ENCODE peak calls at places on chromosomes 16 and 17, in five cellular contexts. Z is fibroblast of lung; S is effector memory CD4-positive, alpha-beta T cell; V is A549; G is mesendoderm. N is an unnamed sample.

GRCh38 chr17:71184716-71185115 is 936.1 kb upstream of the SOX9 start:
- DNase-seq in S (no peak), G (no peak), Z (peak), V (no peak), N (no peak)

GRCh38 chr17:9018731-9019130 is 2.6 kb upstream of the NTN1 start:
- DNase-seq in Z (no peak), V (no peak), S (no peak), G (no peak), N (no peak)

GRCh38 chr17:75753514-75754377 is 11.2 kb downstream of the GALK1 start:
- DNase-seq in Z (peak), S (peak), G (peak), V (no peak), N (peak)

GRCh38 chr17:17693253-17693954 is 12.1 kb downstream of the RAI1 start:
- DNase-seq in Z (no peak), S (no peak), G (peak), V (peak), N (no peak)

GRCh38 chr17:60577147-60577925 is 22.7 kb upstream of the PPM1D start:
- DNase-seq in Z (peak), V (no peak), S (no peak), G (no peak), N (no peak)

GRCh38 chr16:79571753-79572544 is 28.6 kb downstream of the MAF start:
- DNase-seq in G (peak), Z (no peak), V (no peak), S (no peak), N (no peak)

GRCh38 chr17:28180449-28180848 is 138.0 kb downstream of the NLK start:
- DNase-seq in V (no peak), Z (peak), G (no peak), S (no peak), N (no peak)

GRCh38 chr17:49442051-49442450 is 27.4 kb upstream of the PHB1 start:
- DNase-seq in S (no peak), G (no peak), V (no peak), Z (no peak), N (no peak)

GRCh38 chr17:49223517-49224197 is 6.9 kb downstream of the PHOSPHO1 start:
- DNase-seq in S (peak), V (peak), G (peak), Z (no peak), N (peak)

GRCh38 chr17:31499771-31500554 is 108.5 kb downstream of the RAB11FIP4 start:
- DNase-seq in G (peak), V (no peak), S (no peak), Z (peak), N (no peak)

GRCh38 chr17:79979201-79979840 is 56.4 kb downstream of the TBC1D16 start:
- DNase-seq in Z (no peak), V (no peak), S (no peak), G (no peak), N (no peak)

GRCh38 chr17:80783971-80784370 is 207.7 kb upstream of the CHMP6 start:
- DNase-seq in S (no peak), G (no peak), Z (no peak), V (no peak), N (no peak)

GRCh38 chr17:5838661-5839300 is 231.4 kb upstream of the WSCD1 start:
- DNase-seq in V (no peak), G (no peak), Z (no peak), S (no peak), N (no peak)

GRCh38 chr17:56613131-56613530 is 19.6 kb downstream of the NOG start:
- DNase-seq in Z (no peak), G (peak), V (no peak), S (no peak), N (no peak)

GRCh38 chr16:86444274-86445060 is 65.9 kb upstream of the FOXF1 start:
- DNase-seq in Z (no peak), G (no peak), S (no peak), V (no peak), N (no peak)

GRCh38 chr17:80824549-80825470 is 166.8 kb upstream of the CHMP6 start:
- DNase-seq in S (no peak), V (no peak), G (no peak), Z (no peak), N (no peak)

GRCh38 chr17:57612202-57613071 is 132.7 kb downstream of the CCDC182 start:
- DNase-seq in Z (no peak), S (peak), G (peak), V (no peak), N (peak)

GRCh38 chr17:77164483-77165030 is 23.8 kb downstream of the SEC14L1 start:
- DNase-seq in S (no peak), Z (no peak), G (no peak), V (no peak), N (no peak)

GRCh38 chr17:1634841-1635650 is 6.4 kb upstream of the SLC43A2 start:
- DNase-seq in V (no peak), G (no peak), S (no peak), Z (no peak), N (no peak)

GRCh38 chr17:31310877-31311276 is 3.0 kb downstream of the EVI2B start:
- DNase-seq in G (no peak), V (no peak), S (no peak), Z (no peak), N (no peak)

GRCh38 chr16:71927383-71927782 is 32.1 kb downstream of the IST1 start:
- DNase-seq in V (peak), S (no peak), G (peak), Z (peak), N (no peak)

GRCh38 chr16:55487048-55487803 is 8.2 kb downstream of the MMP2 start:
- DNase-seq in V (no peak), Z (peak), S (no peak), G (no peak), N (no peak)

GRCh38 chr17:80227666-80228065 is 7.4 kb downstream of the SLC26A11 start:
- DNase-seq in G (no peak), Z (no peak), V (no peak), S (no peak), N (no peak)

GRCh38 chr17:27540300-27541105 is 84.3 kb downstream of the KSR1 start:
- DNase-seq in S (no peak), G (no peak), V (peak), Z (peak), N (no peak)

GRCh38 chr16:55817236-55817912 is 15.5 kb downstream of the CES1 start:
- DNase-seq in G (no peak), S (no peak), Z (no peak), V (no peak), N (no peak)

GRCh38 chr16:27690604-27691003 is 140.7 kb downstream of the KATNIP start:
- DNase-seq in S (peak), Z (peak), V (peak), G (peak), N (no peak)

GRCh38 chr17:48804936-48805411 is 12.1 kb downstream of the TTLL6 start:
- DNase-seq in Z (peak), V (peak), G (peak), S (peak), N (peak)

GRCh38 chr16:63617990-63618763 is 1503.7 kb downstream of the CDH11 start:
- DNase-seq in G (no peak), Z (peak), S (no peak), V (peak), N (no peak)

GRCh38 chr16:49483651-49484451 is 110.2 kb downstream of the C16orf78 start:
- DNase-seq in Z (no peak), S (no peak), V (no peak), G (no peak), N (no peak)

GRCh38 chr17:8631554-8631877 is 991 bp upstream of the MYH10 start:
- DNase-seq in V (no peak), G (no peak), S (no peak), Z (no peak), N (no peak)

GRCh38 chr17:4782652-4783051 is 3.5 kb downstream of the VMO1 start:
- DNase-seq in G (no peak), Z (no peak), S (no peak), V (no peak), N (no peak)

GRCh38 chr17:19312406-19312805 is 50.1 kb downstream of the B9D1 start:
- DNase-seq in Z (no peak), V (no peak), G (no peak), S (no peak), N (no peak)

GRCh38 chr17:74443516-74444296 is 11.8 kb downstream of the GPRC5C start:
- DNase-seq in S (no peak), G (no peak), V (no peak), Z (no peak), N (no peak)

GRCh38 chr17:64777413-64778101 is 115.5 kb upstream of the SMURF2 start:
- DNase-seq in V (no peak), Z (no peak), G (no peak), S (no peak), N (no peak)

GRCh38 chr16:23900480-23901177 is 64.8 kb downstream of the PRKCB start:
- DNase-seq in G (no peak), V (no peak), S (no peak), Z (no peak), N (no peak)
- H3K4me3 ChIP-seq in G (no peak), V (no peak), S (no peak), Z (no peak), N (no peak)

GRCh38 chr17:20706752-20707372 is 127.3 kb downstream of the CDRT15L2 start:
- DNase-seq in S (no peak), Z (no peak), V (no peak), G (no peak), N (no peak)
- H3K4me3 ChIP-seq in S (no peak), Z (no peak), V (no peak), G (no peak), N (no peak)

DNA sequence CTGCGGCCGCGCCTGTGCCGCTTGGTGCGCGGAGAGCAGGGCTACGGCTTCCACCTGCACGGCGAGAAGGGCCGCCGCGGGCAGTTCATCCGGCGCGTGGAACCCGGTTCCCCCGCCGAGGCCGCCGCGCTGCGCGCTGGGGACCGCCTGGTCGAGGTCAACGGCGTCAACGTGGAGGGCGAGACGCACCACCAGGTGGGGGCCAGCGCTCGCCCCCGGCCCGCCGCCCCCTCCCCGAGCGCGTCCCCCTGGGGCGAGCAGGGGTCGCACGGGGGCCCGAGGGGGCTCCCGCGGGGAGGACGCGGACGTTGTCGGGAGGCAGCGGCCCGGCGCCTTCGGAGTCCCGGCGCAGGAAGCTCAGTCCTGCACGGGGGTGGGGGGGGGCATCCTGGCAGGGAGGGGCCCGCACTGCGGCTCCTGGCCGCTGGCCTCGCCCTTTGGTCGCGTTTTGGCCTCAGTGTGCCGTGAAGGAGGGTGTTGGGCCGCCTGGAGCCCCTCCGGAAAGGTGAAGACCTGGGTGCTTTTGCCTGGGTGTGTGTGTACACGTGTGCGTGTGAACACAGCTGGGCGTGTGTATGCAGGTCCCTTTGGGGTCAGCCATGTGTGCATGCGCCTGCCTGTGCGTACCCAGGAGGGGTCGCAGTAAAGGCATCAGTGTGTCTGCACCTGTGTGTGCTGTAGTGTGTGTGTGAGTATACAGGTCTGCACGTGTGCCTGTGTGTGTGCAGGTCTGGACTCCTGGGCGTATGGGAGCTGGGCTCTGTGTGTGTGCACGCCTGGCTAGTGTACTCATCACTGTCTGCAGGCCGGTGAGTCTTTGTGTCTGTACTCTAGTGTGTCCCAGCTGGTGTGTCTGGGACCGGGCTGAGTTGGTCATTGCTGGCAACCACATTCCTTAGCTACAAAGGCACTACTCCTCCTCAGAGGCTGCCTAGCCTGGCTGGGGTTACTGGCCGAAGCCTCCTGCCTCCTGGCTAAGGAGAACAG is 615 bp downstream of the NHERF2 start:
- DNase-seq in S (no peak), V (peak), Z (no peak), G (no peak), N (no peak)
- H3K4me3 ChIP-seq in S (peak), V (peak), Z (peak), G (no peak), N (no peak)

GRCh38 chr16:15856217-15856616 is 611 bp downstream of the MYH11 start:
- DNase-seq in S (no peak), G (no peak), V (no peak), Z (no peak), N (no peak)

GRCh38 chr16:15856901-15857778 is at the start of gene MYH11:
- DNase-seq in G (peak), Z (no peak), V (no peak), S (no peak), N (no peak)

GRCh38 chr16:15854906-15855703 is 1.7 kb downstream of the MYH11 start:
- DNase-seq in S (no peak), G (no peak), Z (no peak), V (no peak), N (no peak)

GRCh38 chr16:15854061-15854460 is 2.8 kb downstream of the MYH11 start:
- DNase-seq in S (no peak), Z (no peak), V (no peak), G (no peak), N (no peak)

DNA sequence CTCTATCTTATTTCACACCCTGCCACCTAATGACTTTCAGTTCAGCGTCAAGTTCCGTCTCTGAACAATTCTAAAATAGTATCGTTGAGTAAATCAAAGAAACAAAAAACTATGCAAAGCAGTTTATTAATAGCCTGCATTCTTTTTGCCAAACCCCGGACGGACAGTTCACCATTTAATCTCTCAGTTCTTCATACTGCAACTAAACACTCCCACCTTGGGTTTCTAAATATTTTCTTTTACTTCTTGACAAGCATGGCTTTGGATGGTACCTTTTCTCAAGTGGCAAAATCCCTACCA is 1.2 kb downstream of the MYH11 start:
- DNase-seq in Z (no peak), G (no peak), S (no peak), V (no peak), N (no peak)
- H3K4me3 ChIP-seq in Z (no peak), G (no peak), S (no peak), V (no peak), N (no peak)

GRCh38 chr16:89104303-89104702 is 10.7 kb downstream of the ACSF3 start:
- DNase-seq in V (no peak), Z (no peak), G (no peak), S (no peak), N (no peak)
- H3K4me3 ChIP-seq in V (no peak), Z (no peak), G (no peak), S (no peak), N (no peak)

GRCh38 chr16:53775821-53776431 is 72.0 kb downstream of the FTO start:
- DNase-seq in V (peak), G (peak), Z (peak), S (no peak), N (no peak)

GRCh38 chr16:53775106-53775820 is 71.3 kb downstream of the FTO start:
- DNase-seq in Z (no peak), V (peak), S (no peak), G (peak), N (no peak)

GRCh38 chr16:53773881-53774280 is 69.9 kb downstream of the FTO start:
- DNase-seq in S (no peak), Z (no peak), V (no peak), G (no peak), N (no peak)

GRCh38 chr16:53771655-53772497 is 67.9 kb downstream of the FTO start:
- DNase-seq in Z (no peak), S (no peak), G (no peak), V (no peak), N (no peak)

DNA sequence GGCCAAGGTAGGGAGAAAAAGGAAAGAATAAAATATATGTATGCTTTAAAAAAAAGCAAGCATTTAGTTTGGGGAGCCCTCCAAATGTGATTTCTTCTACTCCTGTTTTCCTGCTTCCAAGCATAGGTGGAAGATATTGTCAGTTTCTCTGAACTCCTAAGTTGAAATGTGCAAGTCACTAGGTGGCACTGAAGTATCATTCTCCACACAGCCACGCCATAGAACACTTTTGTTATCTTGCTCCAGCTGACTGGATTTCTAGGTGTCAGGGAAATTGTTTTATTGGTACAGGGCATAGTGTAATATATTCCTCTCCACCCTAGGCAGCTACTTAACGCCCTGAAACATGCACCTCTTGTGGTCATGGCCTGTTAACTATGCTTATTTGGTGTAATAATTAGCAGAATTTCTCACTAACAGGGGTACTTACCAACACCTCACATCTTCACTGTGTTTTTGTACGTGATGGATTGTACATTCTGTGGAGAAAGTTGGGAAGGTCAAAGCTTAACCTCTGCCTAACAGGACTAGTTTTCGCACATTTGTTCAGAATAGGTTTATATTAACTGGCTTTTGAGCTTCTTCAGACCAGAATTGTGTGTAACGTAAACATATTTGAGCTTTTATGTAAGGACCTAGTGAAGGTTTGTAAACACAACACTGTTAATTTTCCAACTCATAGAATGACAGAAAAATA is 69.3 kb downstream of the FTO start:
- DNase-seq in Z (peak), S (no peak), G (peak), V (peak), N (no peak)
- H3K4me3 ChIP-seq in Z (no peak), S (no peak), G (no peak), V (no peak), N (no peak)

GRCh38 chr16:84599528-84600202 is 18.2 kb downstream of the COTL1 start:
- DNase-seq in Z (peak), S (no peak), V (peak), G (peak), N (no peak)
- H3K4me3 ChIP-seq in Z (peak), S (peak), V (no peak), G (no peak), N (peak)

GRCh38 chr16:46649571-46649970 is 28.4 kb upstream of the SHCBP1 start:
- DNase-seq in V (no peak), Z (peak), S (no peak), G (no peak), N (no peak)
- H3K4me3 ChIP-seq in V (no peak), Z (peak), S (no peak), G (no peak), N (no peak)

DNA sequence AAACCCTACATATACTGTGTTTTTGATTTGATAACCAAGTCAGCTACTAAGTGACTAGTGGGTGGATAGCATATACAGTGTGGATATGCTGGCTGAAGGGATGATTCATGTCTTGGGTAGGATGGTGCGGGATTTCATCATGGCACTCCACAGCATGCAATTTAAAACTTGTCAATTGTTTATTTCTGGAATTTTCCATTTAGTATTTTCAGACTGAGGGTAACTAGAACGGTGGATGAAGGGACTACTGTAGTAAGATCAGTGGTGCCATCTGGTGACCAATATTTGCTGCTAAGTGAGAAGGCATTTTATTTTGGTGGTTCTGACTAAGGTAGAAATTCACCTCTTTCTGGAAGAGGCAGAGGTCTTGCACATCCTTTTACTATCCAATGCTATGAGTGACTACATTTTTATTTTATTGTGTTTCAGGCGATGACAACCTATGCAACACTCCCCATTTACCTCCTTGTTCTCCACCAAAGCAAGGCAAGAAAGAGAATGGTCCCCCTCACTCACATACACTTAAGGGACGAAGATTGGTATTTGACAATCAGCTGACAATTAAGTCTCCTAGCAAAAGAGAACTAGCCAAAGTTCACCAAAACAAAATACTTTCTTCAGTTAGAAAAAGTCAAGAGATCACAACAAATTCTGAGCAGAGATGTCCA is 3.1 kb downstream of the CDC6 start:
- DNase-seq in S (peak), G (peak), V (peak), Z (peak), N (no peak)
- H3K4me3 ChIP-seq in S (no peak), G (no peak), V (no peak), Z (no peak), N (no peak)